ENCODE peak calls at places on chromosomes 13 and 19, in ten cellular contexts. E, I, K, G, F, O, N, H, B and M are unnamed samples.

GRCh38 chr13:34340534-34340933 is 522.6 kb downstream of the RFC3 start:
- DNase-seq in E (peak; percentile 85), I (no peak), K (no peak), G (no peak), F (no peak), O (no peak), N (no peak), H (no peak), B (no peak), M (no peak)

GRCh38 chr19:10193666-10194499 is 870 bp downstream of the DNMT1 start:
- DNase-seq in E (peak; percentile 74), I (peak; percentile 59), K (peak; percentile 12), G (no peak), F (peak; percentile 15), O (no peak), N (no peak), H (no peak), B (no peak), M (no peak)

GRCh38 chr19:17579523-17580244 is 24.2 kb downstream of the COLGALT1 start:
- DNase-seq in E (peak; percentile 58), I (no peak), K (peak; percentile 43), G (no peak), F (no peak), O (no peak), N (no peak), H (peak; percentile 90), B (peak; percentile 73), M (peak; percentile 38)

GRCh38 chr13:44576396-44577235 is 486 bp upstream of the TSC22D1 start:
- DNase-seq in E (no peak), I (no peak), K (peak; percentile 40), G (no peak), F (peak; percentile 15), O (no peak), N (peak; percentile 24), H (no peak), B (peak; percentile 62), M (peak; percentile 25)

GRCh38 chr19:58021541-58022282 is 12.1 kb upstream of the ZSCAN1 start:
- DNase-seq in E (no peak), I (peak; percentile 68), K (peak; percentile 56), G (no peak), F (no peak), O (no peak), N (peak; percentile 42), H (no peak), B (peak; percentile 69), M (no peak)

GRCh38 chr13:24493356-24493755 is 19.2 kb downstream of the PARP4 start:
- DNase-seq in E (no peak), I (no peak), K (no peak), G (no peak), F (no peak), O (no peak), N (no peak), H (no peak), B (no peak), M (no peak)

GRCh38 chr19:16051254-16052025 is 24.9 kb upstream of the TPM4 start:
- DNase-seq in E (peak; percentile 15), I (no peak), K (no peak), G (no peak), F (no peak), O (no peak), N (no peak), H (peak; percentile 51), B (no peak), M (no peak)

GRCh38 chr13:98054301-98054700 is 88.6 kb upstream of the FARP1 start:
- DNase-seq in E (no peak), I (no peak), K (no peak), G (no peak), F (no peak), O (no peak), N (no peak), H (no peak), B (no peak), M (no peak)

GRCh38 chr19:11023016-11023415 is 62.2 kb downstream of the SMARCA4 start:
- DNase-seq in E (no peak), I (no peak), K (no peak), G (no peak), F (no peak), O (no peak), N (no peak), H (no peak), B (no peak), M (no peak)

GRCh38 chr19:41298327-41298964 is 11.5 kb upstream of the CCDC97 start:
- DNase-seq in E (no peak), I (peak; percentile 90), K (no peak), G (peak; percentile 87), F (no peak), O (peak; percentile 70), N (no peak), H (no peak), B (no peak), M (peak; percentile 79)

GRCh38 chr13:100809856-100810255 is 135.3 kb upstream of the TMTC4 start:
- DNase-seq in E (no peak), I (no peak), K (no peak), G (no peak), F (no peak), O (no peak), N (no peak), H (no peak), B (no peak), M (no peak)

GRCh38 chr13:31982540-31982939 is 49.0 kb upstream of the FRY start:
- DNase-seq in E (peak; percentile 89), I (peak; percentile 86), K (peak; percentile 76), G (peak; percentile 82), F (no peak), O (peak; percentile 63), N (peak; percentile 36), H (peak; percentile 63), B (no peak), M (peak; percentile 68)

GRCh38 chr13:112983428-112984196 is 14.6 kb downstream of the MCF2L start:
- DNase-seq in E (no peak), I (peak; percentile 62), K (no peak), G (no peak), F (no peak), O (no peak), N (no peak), H (no peak), B (no peak), M (peak; percentile 64)

GRCh38 chr13:112985803-112986408 is 16.9 kb downstream of the MCF2L start:
- DNase-seq in E (no peak), I (no peak), K (no peak), G (no peak), F (no peak), O (no peak), N (no peak), H (no peak), B (no peak), M (no peak)

GRCh38 chr13:112983042-112983305 is 14.0 kb downstream of the MCF2L start:
- DNase-seq in E (no peak), I (no peak), K (no peak), G (no peak), F (no peak), O (no peak), N (no peak), H (no peak), B (no peak), M (no peak)

GRCh38 chr13:112984954-112985802 is 16.2 kb downstream of the MCF2L start:
- DNase-seq in E (no peak), I (no peak), K (no peak), G (no peak), F (no peak), O (no peak), N (no peak), H (no peak), B (no peak), M (no peak)

GRCh38 chr13:112984501-112984900 is 15.5 kb downstream of the MCF2L start:
- DNase-seq in E (no peak), I (no peak), K (no peak), G (no peak), F (no peak), O (no peak), N (no peak), H (no peak), B (no peak), M (no peak)
- H3K4me3 ChIP-seq in E (no peak overlapping the region), I (no peak overlapping the region), K (peak overlapping the region; percentile 26), G (no peak overlapping the region), F (no peak overlapping the region), O (no peak overlapping the region), N (no peak overlapping the region), H (no peak overlapping the region), B (no peak overlapping the region), M (peak overlapping the region; percentile 69)

GRCh38 chr19:51164215-51164614 is 22.1 kb downstream of the SIGLEC7 start:
- DNase-seq in E (no peak), I (no peak), K (no peak), G (no peak), F (no peak), O (no peak), N (no peak), H (no peak), B (no peak), M (no peak)
- H3K27ac ChIP-seq in E (no peak overlapping the region), I (no peak overlapping the region), K (no peak overlapping the region), G (no peak overlapping the region), F (no peak overlapping the region), O (no peak overlapping the region), N (no peak overlapping the region), H (no peak overlapping the region), B (no peak overlapping the region), M (no peak overlapping the region)

GRCh38 chr13:110323172-110323851 is 16.2 kb downstream of the COL4A2 start:
- DNase-seq in E (peak; percentile 73), I (peak; percentile 53), K (no peak), G (peak; percentile 64), F (no peak), O (no peak), N (no peak), H (no peak), B (no peak), M (no peak)
- TF ChIP-seq CTCF in E (peak; percentile 53), I (no peak), K (no peak), G (no peak), F (no peak), O (no peak), N (no peak), H (peak; percentile 36), B (no peak), M (peak; percentile 18)

DNA sequence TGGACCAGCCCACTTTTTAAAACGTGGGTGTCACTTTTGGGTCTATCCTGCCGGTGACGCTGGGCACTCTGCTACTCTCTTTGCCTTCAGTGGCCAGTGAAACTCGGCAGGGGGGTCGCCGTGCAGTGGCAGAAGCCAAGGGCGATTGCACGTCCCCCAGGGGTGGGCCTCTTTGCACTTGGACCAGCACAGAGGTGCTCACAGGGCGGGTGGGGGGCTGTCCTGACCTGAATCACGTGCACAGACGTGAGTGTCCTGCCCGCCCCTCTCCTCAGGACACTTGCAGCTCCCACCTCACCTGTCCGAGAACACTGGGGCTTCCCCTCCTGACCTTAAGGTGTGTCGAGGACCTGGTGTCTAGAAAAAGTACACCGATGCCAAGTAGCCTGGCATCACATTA is 16.1 kb downstream of the COL4A1 start:
- DNase-seq in E (no peak), I (no peak), K (no peak), G (peak; percentile 67), F (no peak), O (no peak), N (no peak), H (no peak), B (no peak), M (no peak)
- H3K4me3 ChIP-seq in E (no peak overlapping the region), I (no peak overlapping the region), K (no peak overlapping the region), G (no peak overlapping the region), F (no peak overlapping the region), O (no peak overlapping the region), N (no peak overlapping the region), H (no peak overlapping the region), B (no peak overlapping the region), M (no peak overlapping the region)

DNA sequence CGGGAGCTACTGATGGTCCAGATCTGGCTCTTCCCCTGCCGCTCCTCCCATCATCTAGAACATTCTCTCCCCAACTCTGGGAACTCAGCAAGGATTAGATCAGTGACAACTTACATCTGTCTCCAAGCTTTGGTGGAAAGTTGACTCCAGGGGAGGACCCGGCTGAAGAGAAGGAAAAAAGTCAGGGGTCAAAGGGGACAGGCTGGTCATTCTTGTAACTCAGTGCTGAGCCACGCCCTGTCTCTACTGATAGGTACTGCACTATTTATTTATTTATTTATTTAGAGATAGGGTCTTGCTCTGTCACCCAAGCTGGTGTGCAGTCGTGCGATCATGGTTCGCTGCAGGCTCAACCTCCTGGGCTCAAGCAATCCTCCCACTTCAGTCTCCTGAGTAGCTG is 14.3 kb downstream of the PLEKHA4 start:
- DNase-seq in E (no peak), I (no peak), K (no peak), G (no peak), F (no peak), O (no peak), N (no peak), H (no peak), B (no peak), M (no peak)
- H3K27ac ChIP-seq in E (no peak overlapping the region), I (no peak overlapping the region), K (no peak overlapping the region), G (no peak overlapping the region), F (no peak overlapping the region), O (no peak overlapping the region), N (no peak overlapping the region), H (no peak overlapping the region), B (no peak overlapping the region), M (no peak overlapping the region)